ENCODE peak calls at places on chromosomes 4 and X, in five cellular contexts. Y is lower leg skin, E is astrocyte, N is Calu3, B is endodermal cell. U is an unnamed sample.

GRCh38 chr4:20084488-20084887 is 167.2 kb upstream of the SLIT2 start:
- DNase-seq in Y (no peak), B (no peak), E (no peak), N (no peak), U (no peak)

GRCh38 chr4:11650801-11651596 is 222.3 kb upstream of the HS3ST1 start:
- DNase-seq in B (no peak), Y (no peak), E (peak), N (peak), U (no peak)

GRCh38 chrX:139191746-139192385 is 338.7 kb upstream of the F9 start:
- DNase-seq in Y (no peak), N (no peak), E (no peak), B (no peak), U (no peak)

GRCh38 chr4:78654809-78655208 is 103.2 kb downstream of the ANXA3 start:
- DNase-seq in E (no peak), N (no peak), Y (no peak), B (no peak), U (no peak)

GRCh38 chr4:153342751-153343552 is 1.5 kb upstream of the MND1 start:
- DNase-seq in B (no peak), Y (no peak), E (no peak), N (no peak), U (no peak)

GRCh38 chrX:34132028-34132427 is at the start of gene FAM47A:
- DNase-seq in B (no peak), N (no peak), E (no peak), Y (no peak), U (no peak)

GRCh38 chr4:76752911-76753494 is 144.9 kb downstream of the SOWAHB start:
- DNase-seq in B (no peak), Y (no peak), E (peak), N (no peak), U (no peak)

GRCh38 chrX:11423362-11423818 is 130.2 kb downstream of the AMELX start:
- DNase-seq in B (no peak), E (peak), N (peak), Y (no peak), U (no peak)

GRCh38 chrX:119760026-119760902 is 1.9 kb downstream of the SOWAHD start:
- DNase-seq in N (no peak), E (no peak), B (no peak), Y (no peak), U (no peak)

GRCh38 chrX:74781507-74782034 is 143.7 kb downstream of the NEXMIF start:
- DNase-seq in N (no peak), Y (no peak), E (no peak), B (no peak), U (no peak)

GRCh38 chr4:165294907-165295306 is 32.6 kb upstream of the MSMO1 start:
- DNase-seq in Y (no peak), E (no peak), N (no peak), B (no peak), U (no peak)

GRCh38 chrX:7351946-7352345 is 204.0 kb upstream of the PUDP start:
- DNase-seq in E (no peak), B (no peak), N (no peak), Y (no peak), U (no peak)

GRCh38 chr4:128635141-128635911 is 174.2 kb upstream of the JADE1 start:
- DNase-seq in Y (no peak), B (peak), N (peak), E (peak), U (peak)

GRCh38 chr4:96519291-96519690 is 679.4 kb downstream of the PDHA2 start:
- DNase-seq in N (no peak), Y (no peak), E (peak), B (no peak), U (no peak)

GRCh38 chr4:19689511-19689910 is 562.2 kb upstream of the SLIT2 start:
- DNase-seq in Y (no peak), E (peak), N (no peak), B (no peak), U (no peak)

GRCh38 chr4:101307901-101308300 is 39.4 kb downstream of the PPP3CA start:
- DNase-seq in E (no peak), Y (no peak), B (no peak), N (no peak), U (no peak)

DNA sequence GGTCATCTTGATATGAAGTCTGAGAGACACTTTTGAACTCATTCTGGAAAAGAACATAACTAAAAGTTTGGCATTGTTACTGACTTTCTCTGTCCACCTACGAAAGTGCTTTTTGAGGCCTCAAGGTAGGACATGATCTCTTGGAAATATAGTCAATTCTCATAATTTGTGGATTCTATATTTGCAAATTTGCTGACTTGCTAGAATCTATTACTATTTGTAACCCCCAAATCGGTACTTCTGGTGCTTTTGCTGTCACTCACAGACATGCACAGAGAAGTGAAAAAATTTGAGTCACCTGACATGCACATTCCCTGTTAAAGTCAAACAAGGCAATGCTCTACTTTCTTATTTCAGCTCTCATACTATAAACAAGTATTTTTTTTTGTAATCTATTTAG is 35.6 kb downstream of the TSPAN7 start:
- DNase-seq in B (no peak), N (no peak), E (no peak), Y (no peak), U (no peak)
- TF ChIP-seq CTCF in B (no peak), N (no peak), E (no peak), Y (no peak), U (no peak)

DNA sequence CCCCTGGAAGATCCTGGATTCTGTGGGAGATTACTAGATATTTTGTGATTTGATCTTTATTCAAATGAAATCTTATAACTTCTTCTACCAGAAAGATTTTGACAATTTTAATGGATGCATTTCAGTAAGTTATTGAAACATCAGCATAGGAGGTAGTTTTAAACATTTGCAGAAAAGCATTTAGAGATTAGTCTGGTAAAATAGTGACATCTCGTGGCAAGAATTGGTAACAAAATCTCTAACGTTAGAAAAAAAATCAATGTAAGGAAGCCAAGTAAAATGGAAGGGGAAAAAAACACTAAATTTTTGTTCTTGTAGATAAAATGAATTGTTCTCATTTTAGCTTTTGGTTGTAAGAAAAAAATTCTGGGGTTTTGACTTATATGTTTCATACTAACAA is 73.3 kb downstream of the TASL start:
- DNase-seq in B (no peak), N (no peak), Y (no peak), E (peak), U (no peak)
- TF ChIP-seq CTCF in B (peak), N (no peak), Y (no peak), E (peak), U (peak)

GRCh38 chrX:13091111-13091765 is 46.8 kb upstream of the FAM9C start:
- DNase-seq in E (no peak), B (no peak), Y (no peak), N (no peak), U (no peak)
- TF ChIP-seq CTCF in E (no peak), B (no peak), Y (no peak), N (no peak), U (no peak)

GRCh38 chr4:148704291-148704690 is 262.1 kb upstream of the NR3C2 start:
- DNase-seq in E (no peak), N (no peak), Y (no peak), B (no peak), U (no peak)
- TF ChIP-seq CTCF in E (no peak), N (no peak), Y (no peak), B (peak), U (no peak)

GRCh38 chr4:98746936-98747658 is 88.7 kb upstream of the TSPAN5 start:
- DNase-seq in B (no peak), E (peak), Y (no peak), N (no peak), U (no peak)

GRCh38 chr4:98747659-98748091 is 89.3 kb upstream of the TSPAN5 start:
- DNase-seq in N (no peak), E (peak), B (peak), Y (no peak), U (no peak)

GRCh38 chr4:98746530-98746929 is 88.1 kb upstream of the TSPAN5 start:
- DNase-seq in B (no peak), N (no peak), E (peak), Y (no peak), U (no peak)

GRCh38 chr4:98749206-98749605 is 90.8 kb upstream of the TSPAN5 start:
- DNase-seq in E (peak), B (no peak), N (no peak), Y (no peak), U (no peak)

DNA sequence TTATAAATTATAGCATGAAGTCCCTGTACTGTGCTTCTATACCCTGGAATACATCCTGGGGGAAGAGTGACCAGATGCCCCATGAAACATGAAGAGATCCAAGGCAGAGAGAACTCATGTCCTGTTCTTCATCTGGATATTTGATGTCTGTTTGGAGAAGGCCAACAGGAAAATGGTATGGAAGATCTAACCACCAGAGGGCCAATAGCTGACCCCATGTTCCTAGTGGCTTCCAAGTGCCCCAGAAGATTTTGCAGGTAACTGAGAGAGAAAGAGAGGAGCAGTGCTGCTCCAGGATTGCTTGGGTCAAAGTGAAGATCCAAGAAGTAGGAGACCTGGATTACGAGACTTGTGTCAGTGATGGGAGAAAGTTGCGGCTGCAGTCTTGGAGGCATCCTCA is 90.2 kb upstream of the TSPAN5 start:
- DNase-seq in B (no peak), N (no peak), Y (no peak), E (no peak), U (no peak)
- TF ChIP-seq CTCF in B (peak), N (no peak), Y (no peak), E (no peak), U (no peak)